ENCODE peak calls at places on chromosomes 12 and 14, in six cellular contexts. E is amniotic epithelial cell, I is LoVo, U is hepatic stellate cell, Y is KBM-7, N is hippocampal formation. Z is an unnamed sample.

GRCh38 chr14:92316937-92317336 is 6.0 kb upstream of the SLC24A4 start:
- DNase-seq in E (no peak), I (peak), U (no peak), Y (peak), N (no peak), Z (no peak)

GRCh38 chr12:53254816-53255545 is 13.1 kb upstream of the ESPL1 start:
- DNase-seq in E (no peak), I (no peak), U (no peak), Y (no peak), N (no peak), Z (no peak)

GRCh38 chr12:61667676-61668075 is 592.5 kb upstream of the USP15 start:
- DNase-seq in E (no peak), I (no peak), U (no peak), Y (no peak), N (no peak), Z (no peak)

GRCh38 chr14:67541448-67542387 is 8.6 kb downstream of the PLEKHH1 start:
- DNase-seq in E (no peak), I (peak), U (no peak), Y (no peak), N (no peak), Z (no peak)

GRCh38 chr12:117216686-117217085 is 26.4 kb upstream of the FBXO21 start:
- DNase-seq in E (no peak), I (no peak), U (no peak), Y (no peak), N (no peak), Z (no peak)

GRCh38 chr14:35821546-35822411 is 4.4 kb upstream of the BRMS1L start:
- DNase-seq in E (peak), I (peak), U (peak), Y (peak), N (no peak), Z (peak)

GRCh38 chr14:35808076-35808657 is 928 bp downstream of the RALGAPA1 start:
- DNase-seq in E (no peak), I (peak), U (no peak), Y (no peak), N (no peak), Z (peak)

GRCh38 chr14:97848351-97848980 is 1051.3 kb downstream of the VRK1 start:
- DNase-seq in E (no peak), I (no peak), U (no peak), Y (no peak), N (no peak), Z (no peak)

GRCh38 chr12:31590730-31591307 is at the start of gene DENND5B:
- DNase-seq in E (peak), I (peak), U (peak), Y (peak), N (peak), Z (peak)

GRCh38 chr14:58557242-58557641 is 80.5 kb upstream of the DACT1 start:
- DNase-seq in E (peak), I (no peak), U (no peak), Y (no peak), N (no peak), Z (no peak)

GRCh38 chr14:92458136-92458958 is 55.2 kb upstream of the RIN3 start:
- DNase-seq in E (no peak), I (no peak), U (no peak), Y (no peak), N (no peak), Z (no peak)

GRCh38 chr12:104747956-104748355 is 210.1 kb downstream of the SLC41A2 start:
- DNase-seq in E (no peak), I (no peak), U (no peak), Y (no peak), N (no peak), Z (no peak)

GRCh38 chr12:104080764-104081163 is 16.4 kb downstream of the HCFC2 start:
- DNase-seq in E (no peak), I (no peak), U (no peak), Y (no peak), N (no peak), Z (no peak)

GRCh38 chr12:75996907-75997447 is 34.6 kb downstream of the PHLDA1 start:
- DNase-seq in E (no peak), I (no peak), U (no peak), Y (no peak), N (no peak), Z (no peak)

GRCh38 chr14:94598816-94599655 is 13.2 kb upstream of the SERPINA3 start:
- DNase-seq in E (peak), I (peak), U (peak), Y (no peak), N (peak), Z (peak)

GRCh38 chr12:5246196-5246595 is 185.7 kb upstream of the NTF3 start:
- DNase-seq in E (no peak), I (no peak), U (no peak), Y (no peak), N (no peak), Z (no peak)

GRCh38 chr12:48687595-48687994 is 5.6 kb upstream of the KANSL2 start:
- DNase-seq in E (peak), I (no peak), U (no peak), Y (no peak), N (no peak), Z (no peak)

GRCh38 chr12:94266796-94267529 is 118.6 kb downstream of the PLXNC1 start:
- DNase-seq in E (peak), I (no peak), U (no peak), Y (peak), N (no peak), Z (no peak)

GRCh38 chr14:61455351-61455750 is 134.0 kb downstream of the PRKCH start:
- DNase-seq in E (no peak), I (no peak), U (no peak), Y (no peak), N (no peak), Z (no peak)

GRCh38 chr14:79496701-79497100 is 714.6 kb downstream of the DIO2 start:
- DNase-seq in E (no peak), I (no peak), U (peak), Y (no peak), N (no peak), Z (no peak)

Z was measured in G401.